ENCODE peak calls at places on chromosomes 7 and 10, in five cellular contexts. One of them, this sample, is unnamed.

GRCh38 chr10:94218496-94219183 is 144.1 kb downstream of the NOC3L start:
- DNase-seq in HS-5: no peak
- DNase-seq in A549: no peak
- DNase-seq in HTR-8/SVneo: no peak
- DNase-seq in left colon: no peak
- DNase-seq in this sample: no peak

GRCh38 chr10:17053061-17053460 is 76.5 kb downstream of the CUBN start:
- DNase-seq in HS-5: no peak
- DNase-seq in A549: no peak
- DNase-seq in HTR-8/SVneo: no peak
- DNase-seq in left colon: no peak
- DNase-seq in this sample: no peak

GRCh38 chr7:573496-574295 is 54.0 kb upstream of the PDGFA start:
- DNase-seq in HS-5: no peak
- DNase-seq in A549: no peak
- DNase-seq in HTR-8/SVneo: no peak
- DNase-seq in left colon: no peak
- DNase-seq in this sample: no peak

GRCh38 chr10:79502561-79503309 is 9.6 kb upstream of the EIF5AL1 start:
- DNase-seq in HS-5: no peak
- DNase-seq in A549: peak; percentile 30
- DNase-seq in HTR-8/SVneo: no peak
- DNase-seq in left colon: no peak
- DNase-seq in this sample: no peak

GRCh38 chr7:33193308-33193864 is 64.0 kb downstream of the BBS9 start:
- DNase-seq in HS-5: no peak
- DNase-seq in A549: no peak
- DNase-seq in HTR-8/SVneo: no peak
- DNase-seq in left colon: no peak
- DNase-seq in this sample: no peak

GRCh38 chr7:132526111-132526741 is 50.0 kb downstream of the PLXNA4 start:
- DNase-seq in HS-5: no peak
- DNase-seq in A549: no peak
- DNase-seq in HTR-8/SVneo: no peak
- DNase-seq in left colon: no peak
- DNase-seq in this sample: no peak

GRCh38 chr10:71623098-71623985 is 96.2 kb downstream of the C10orf105 start:
- DNase-seq in HS-5: no peak
- DNase-seq in A549: peak; percentile 30
- DNase-seq in HTR-8/SVneo: peak; percentile 62
- DNase-seq in left colon: no peak
- DNase-seq in this sample: no peak

GRCh38 chr7:18393465-18394118 is 102.0 kb upstream of the HDAC9 start:
- DNase-seq in HS-5: no peak
- DNase-seq in A549: no peak
- DNase-seq in HTR-8/SVneo: no peak
- DNase-seq in left colon: no peak
- DNase-seq in this sample: no peak

GRCh38 chr10:93813507-93814465 is 56.0 kb downstream of the LGI1 start:
- DNase-seq in HS-5: no peak
- DNase-seq in A549: peak; percentile 75
- DNase-seq in HTR-8/SVneo: peak; percentile 44
- DNase-seq in left colon: peak; percentile 74
- DNase-seq in this sample: no peak

GRCh38 chr7:128145191-128145590 is 95.9 kb upstream of the LEP start:
- DNase-seq in HS-5: no peak
- DNase-seq in A549: no peak
- DNase-seq in HTR-8/SVneo: no peak
- DNase-seq in left colon: no peak
- DNase-seq in this sample: no peak

GRCh38 chr10:79223001-79223345 is 124.3 kb upstream of the PPIF start:
- DNase-seq in HS-5: no peak
- DNase-seq in A549: no peak
- DNase-seq in HTR-8/SVneo: no peak
- DNase-seq in left colon: no peak
- DNase-seq in this sample: no peak

GRCh38 chr10:1406172-1406975 is 331.0 kb downstream of the ADARB2 start:
- DNase-seq in HS-5: no peak
- DNase-seq in A549: no peak
- DNase-seq in HTR-8/SVneo: no peak
- DNase-seq in left colon: no peak
- DNase-seq in this sample: no peak

GRCh38 chr10:69636626-69637550 is 6.8 kb downstream of the FAM241B start:
- DNase-seq in HS-5: no peak
- DNase-seq in A549: peak; percentile 48
- DNase-seq in HTR-8/SVneo: no peak
- DNase-seq in left colon: peak; percentile 37
- DNase-seq in this sample: no peak

GRCh38 chr10:101041252-101041761 is 10.3 kb downstream of the SFXN3 start:
- DNase-seq in HS-5: no peak
- DNase-seq in A549: peak; percentile 90
- DNase-seq in HTR-8/SVneo: peak; percentile 89
- DNase-seq in left colon: peak; percentile 80
- DNase-seq in this sample: no peak

GRCh38 chr10:33066558-33067236 is 108.7 kb upstream of the ITGB1 start:
- DNase-seq in HS-5: no peak
- DNase-seq in A549: peak; percentile 88
- DNase-seq in HTR-8/SVneo: peak; percentile 66
- DNase-seq in left colon: no peak
- DNase-seq in this sample: no peak

GRCh38 chr7:130037703-130038102 is 13.5 kb downstream of the ZC3HC1 start:
- DNase-seq in HS-5: no peak
- DNase-seq in A549: peak; percentile 24
- DNase-seq in HTR-8/SVneo: no peak
- DNase-seq in left colon: no peak
- DNase-seq in this sample: no peak

GRCh38 chr7:30027065-30027456 is 559 bp upstream of the FKBP14 start:
- DNase-seq in HS-5: no peak
- DNase-seq in A549: peak; percentile 59
- DNase-seq in HTR-8/SVneo: peak; percentile 7
- DNase-seq in left colon: no peak
- DNase-seq in this sample: peak; percentile 82

GRCh38 chr10:43250925-43251663 is 15.8 kb downstream of the RASGEF1A start:
- DNase-seq in HS-5: no peak
- DNase-seq in A549: no peak
- DNase-seq in HTR-8/SVneo: no peak
- DNase-seq in left colon: peak; percentile 2
- DNase-seq in this sample: no peak

GRCh38 chr7:136071106-136071505 is 93.9 kb upstream of the MTPN start:
- DNase-seq in HS-5: no peak
- DNase-seq in A549: no peak
- DNase-seq in HTR-8/SVneo: no peak
- DNase-seq in left colon: no peak
- DNase-seq in this sample: no peak

This sample was measured in epithelial cell of prostate.